ENCODE peak calls at places on chromosome 4, in six cellular contexts. L is neuronal stem cell, J is H9, G is mesendoderm, S is mesenchymal stem cell, P is trophoblast cell. B is an unnamed sample.

GRCh38 chr4:16437836-16438235 is 211.6 kb upstream of the TAPT1 start:
- DNase-seq in L (no peak), J (no peak), G (peak; percentile 5), S (no peak), P (no peak), B (peak; percentile 48)

GRCh38 chr4:186144180-186144579 is 39.7 kb downstream of the FAM149A start:
- DNase-seq in L (peak; percentile 15), J (peak; percentile 46), G (peak; percentile 59), S (peak; percentile 54), P (peak; percentile 22), B (peak; percentile 21)

GRCh38 chr4:164512124-164512523 is 241.8 kb upstream of the SMIM31 start:
- DNase-seq in L (no peak), J (no peak), G (no peak), S (no peak), P (no peak), B (no peak)

GRCh38 chr4:140260227-140260626 is 106.2 kb upstream of the MAML3 start:
- DNase-seq in L (no peak), J (no peak), G (no peak), S (peak; percentile 80), P (peak; percentile 65), B (peak; percentile 94)

GRCh38 chr4:38308728-38309315 is 348.6 kb downstream of the PTTG2 start:
- DNase-seq in L (no peak), J (no peak), G (no peak), S (peak; percentile 40), P (no peak), B (peak; percentile 57)

GRCh38 chr4:42646013-42646784 is 10.7 kb downstream of the ATP8A1 start:
- DNase-seq in L (no peak), J (no peak), G (no peak), S (no peak), P (no peak), B (no peak)

GRCh38 chr4:182937268-182938208 is 20.4 kb upstream of the DCTD start:
- DNase-seq in L (no peak), J (no peak), G (no peak), S (no peak), P (no peak), B (peak; percentile 55)

GRCh38 chr4:123517971-123518370 is 121.4 kb downstream of the SPRY1 start:
- DNase-seq in L (no peak), J (no peak), G (no peak), S (no peak), P (no peak), B (peak; percentile 82)

GRCh38 chr4:176499518-176499917 is 179.8 kb downstream of the SPCS3 start:
- DNase-seq in L (no peak), J (no peak), G (no peak), S (no peak), P (no peak), B (peak; percentile 77)

GRCh38 chr4:15779336-15779735 is 1.2 kb downstream of the CD38 start:
- DNase-seq in L (peak; percentile 36), J (peak; percentile 51), G (peak; percentile 71), S (peak; percentile 88), P (peak; percentile 27), B (peak; percentile 53)

GRCh38 chr4:138445098-138445497 is 202.9 kb upstream of the SLC7A11 start:
- DNase-seq in L (no peak), J (no peak), G (no peak), S (no peak), P (no peak), B (peak; percentile 12)

GRCh38 chr4:38856046-38856445 is 571 bp downstream of the TLR6 start:
- DNase-seq in L (no peak), J (no peak), G (no peak), S (no peak), P (no peak), B (no peak)

GRCh38 chr4:79913581-79913980 is 159.4 kb downstream of the ANTXR2 start:
- DNase-seq in L (no peak), J (no peak), G (no peak), S (peak; percentile 74), P (no peak), B (peak; percentile 83)

GRCh38 chr4:175874290-175874689 is 62.2 kb upstream of the GPM6A start:
- DNase-seq in L (no peak), J (no peak), G (no peak), S (no peak), P (no peak), B (no peak)

GRCh38 chr4:84897516-84897915 is 69.0 kb downstream of the WDFY3 start:
- DNase-seq in L (no peak), J (no peak), G (no peak), S (no peak), P (no peak), B (no peak)

GRCh38 chr4:385934-386707 is 48.5 kb downstream of the ZNF141 start:
- DNase-seq in L (no peak), J (no peak), G (no peak), S (no peak), P (no peak), B (no peak)

GRCh38 chr4:11480683-11481082 is 52.0 kb upstream of the HS3ST1 start:
- DNase-seq in L (no peak), J (no peak), G (no peak), S (no peak), P (no peak), B (peak; percentile 11)

GRCh38 chr4:164204434-164204833 is 549.5 kb upstream of the SMIM31 start:
- DNase-seq in L (no peak), J (no peak), G (peak; percentile 96), S (peak; percentile 20), P (peak; percentile 61), B (peak; percentile 12)

GRCh38 chr4:148834804-148835598 is 392.8 kb upstream of the NR3C2 start:
- DNase-seq in L (no peak), J (no peak), G (peak; percentile 21), S (peak; percentile 8), P (no peak), B (peak; percentile 61)

GRCh38 chr4:98470831-98471230 is 187.6 kb downstream of the TSPAN5 start:
- DNase-seq in L (no peak), J (no peak), G (no peak), S (no peak), P (no peak), B (no peak)

GRCh38 chr4:151563194-151563593 is 154.2 kb downstream of the FHIP1A start:
- DNase-seq in L (no peak), J (no peak), G (no peak), S (no peak), P (no peak), B (no peak)

DNA sequence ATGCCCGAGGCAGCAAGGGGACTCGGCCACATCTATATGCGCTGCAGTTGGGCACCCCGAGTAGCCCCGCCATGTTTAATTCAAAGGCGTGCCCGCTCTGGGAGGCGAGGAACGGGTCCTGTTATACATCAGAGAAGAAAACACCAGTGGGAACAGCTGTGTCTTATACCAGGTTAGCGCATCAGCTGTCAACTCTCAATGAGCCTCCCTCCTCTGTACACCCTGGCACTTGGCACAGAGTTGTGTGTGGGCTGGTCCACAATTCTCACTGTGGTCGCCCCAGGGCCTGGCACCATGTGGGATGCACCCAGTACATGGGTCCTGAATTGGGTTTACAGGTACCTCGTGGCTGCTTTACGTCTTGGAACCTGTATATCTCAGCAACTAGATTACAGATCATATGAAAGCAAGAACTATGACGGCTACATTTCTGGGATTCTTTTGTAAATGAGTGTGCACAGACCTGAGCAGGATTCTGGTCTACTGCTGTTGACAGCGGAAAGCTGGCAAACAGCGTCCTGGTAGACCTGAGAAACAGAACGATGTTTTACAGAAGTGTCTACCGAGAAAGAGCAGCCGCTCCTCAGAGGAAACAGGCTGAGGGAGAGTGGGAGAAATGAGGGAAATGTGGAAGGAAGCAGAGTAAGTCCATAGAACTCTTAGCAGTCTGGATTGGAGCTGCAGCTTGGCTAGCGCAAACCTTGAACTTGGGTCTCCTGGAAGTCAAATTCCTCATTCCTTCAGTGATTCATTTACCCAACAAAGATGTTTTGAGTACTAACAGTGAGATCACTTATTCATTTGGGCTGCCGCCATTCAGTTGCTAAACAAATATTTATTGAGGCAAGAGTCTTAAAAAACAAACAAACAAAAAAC is 51.7 kb downstream of the SEL1L3 start:
- DNase-seq in L (no peak), J (peak; percentile 9), G (no peak), S (no peak), P (peak; percentile 57), B (peak; percentile 54)
- H2AK5ac ChIP-seq in L (no peak overlapping the region), J (no peak overlapping the region), G (no peak overlapping the region), S (peak overlapping the region; percentile 53), P (no peak overlapping the region), B (peak overlapping the region; percentile 35)

DNA sequence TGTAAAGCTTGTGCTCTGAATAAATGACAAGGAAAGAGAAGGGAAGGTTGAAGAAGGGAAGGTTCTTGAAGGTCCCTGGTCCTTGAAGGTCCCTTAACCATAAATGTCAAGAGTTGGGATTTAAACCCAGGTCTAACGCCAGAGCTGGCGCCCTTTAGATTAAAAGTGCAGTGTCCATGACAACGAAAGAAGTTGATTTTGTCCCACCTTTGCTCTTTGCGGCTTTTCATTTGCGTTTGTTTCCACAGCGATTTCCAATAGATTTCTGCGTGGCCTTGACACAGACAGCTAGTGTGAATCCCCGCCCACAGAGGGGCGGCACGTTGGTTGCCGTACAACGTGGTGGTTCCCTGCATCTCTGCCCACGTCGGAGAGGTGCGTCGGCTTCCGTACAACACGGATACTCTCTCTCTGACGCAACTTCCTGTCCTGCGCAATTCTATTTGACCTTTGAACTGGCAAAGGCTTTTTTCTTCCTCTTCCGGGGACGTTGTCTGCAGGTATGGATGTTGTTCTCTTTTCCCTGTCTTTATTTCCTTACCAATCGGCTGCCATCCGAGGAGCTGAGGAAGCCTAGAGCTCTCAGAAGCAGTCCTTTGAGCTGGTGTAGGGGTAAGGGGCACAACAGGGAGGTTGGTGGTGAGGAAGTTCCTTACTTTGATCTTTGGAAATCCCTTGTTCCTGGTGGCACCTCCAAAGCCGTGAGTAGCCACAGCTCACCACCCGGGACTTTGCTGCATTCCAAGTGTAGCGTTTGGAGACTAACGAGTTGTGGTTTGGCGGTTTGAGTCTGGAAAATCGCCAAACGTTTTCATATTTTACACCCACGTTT is at the start of gene RPL34:
- DNase-seq in L (peak; percentile 87), J (peak; percentile 96), G (peak; percentile 99), S (peak; percentile 99), P (peak; percentile 97), B (peak; percentile 99)
- H2AK5ac ChIP-seq in L (no peak within 1 kb of the TSS), J (no peak within 1 kb of the TSS), G (peak within 1 kb of the TSS; percentile 66), S (peak within 1 kb of the TSS; percentile 87), P (peak within 1 kb of the TSS; percentile 18), B (peak within 1 kb of the TSS; percentile 72)

GRCh38 chr4:112731715-112732114 is 94.8 kb downstream of the LARP7 start:
- DNase-seq in L (no peak), J (no peak), G (no peak), S (no peak), P (no peak), B (no peak)
- H2AK5ac ChIP-seq in L (no peak overlapping the region), J (no peak overlapping the region), G (no peak overlapping the region), S (no peak overlapping the region), P (no peak overlapping the region), B (no peak overlapping the region)

DNA sequence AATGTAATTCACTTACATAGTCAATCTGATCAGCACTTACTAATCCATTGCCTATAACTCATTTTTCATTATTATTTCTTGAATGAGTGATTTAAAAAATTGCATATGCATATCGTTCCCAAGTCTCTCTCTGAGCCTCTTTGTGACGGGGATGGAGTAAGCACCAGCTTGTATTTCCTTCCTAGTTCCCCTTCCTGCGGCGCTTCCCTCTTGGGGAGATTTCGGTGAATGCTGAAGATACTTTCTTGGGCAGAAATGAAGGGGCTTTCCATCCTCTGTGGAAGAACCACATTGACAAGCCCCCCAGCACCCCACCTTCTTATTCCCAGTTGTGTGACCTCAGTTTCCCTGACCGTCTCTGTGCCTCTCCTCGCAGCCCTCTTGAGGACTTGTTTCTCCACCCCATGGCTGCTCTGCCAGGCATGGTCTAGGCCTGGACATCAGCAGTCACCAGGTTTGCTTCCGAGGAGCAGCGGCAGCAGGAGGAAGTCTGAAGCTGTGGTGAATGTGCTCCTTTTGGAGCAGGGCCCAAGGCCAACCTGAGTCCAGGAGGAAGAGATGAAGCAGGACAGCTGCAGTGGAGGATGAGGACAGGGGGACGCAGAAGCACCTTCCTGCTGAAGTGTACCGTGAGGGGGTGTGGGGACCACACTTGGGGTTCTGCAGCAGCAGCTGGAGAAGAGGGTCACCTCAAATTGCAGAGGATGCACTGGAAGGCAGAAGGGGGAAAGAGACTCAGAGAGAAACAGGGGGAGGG is 124.9 kb downstream of the IRF2 start:
- DNase-seq in L (no peak), J (no peak), G (no peak), S (no peak), P (no peak), B (no peak)
- H2AK5ac ChIP-seq in L (peak overlapping the region; percentile 67), J (no peak overlapping the region), G (no peak overlapping the region), S (no peak overlapping the region), P (no peak overlapping the region), B (peak overlapping the region; percentile 65)

B was measured in IMR-90.